ENCODE peak calls at places on chromosomes 2 and 18, in nine cellular contexts. One of them, this sample, is unnamed.

GRCh38 chr2:112256654-112257053 is 1.8 kb upstream of the ZC3H8 start:
- DNase-seq in SK-N-SH: no peak
- DNase-seq in PC-3: no peak
- DNase-seq in mammary epithelial cell: no peak
- DNase-seq in neural progenitor cell: no peak
- DNase-seq in adrenal gland: no peak
- DNase-seq in astrocyte: no peak
- DNase-seq in dorsolateral prefrontal cortex: no peak
- DNase-seq in CD4-positive, alpha-beta T cell: no peak
- DNase-seq in this sample: no peak

GRCh38 chr2:72994991-72995380 is 76.5 kb downstream of the SFXN5 start:
- DNase-seq in dorsolateral prefrontal cortex: no peak
- DNase-seq in PC-3: no peak
- DNase-seq in mammary epithelial cell: no peak
- DNase-seq in neural progenitor cell: peak
- DNase-seq in CD4-positive, alpha-beta T cell: no peak
- DNase-seq in astrocyte: no peak
- DNase-seq in adrenal gland: no peak
- DNase-seq in SK-N-SH: no peak
- DNase-seq in this sample: no peak

GRCh38 chr2:195535911-195536522 is 121.0 kb upstream of the SLC39A10 start:
- DNase-seq in SK-N-SH: no peak
- DNase-seq in neural progenitor cell: no peak
- DNase-seq in dorsolateral prefrontal cortex: no peak
- DNase-seq in PC-3: no peak
- DNase-seq in astrocyte: no peak
- DNase-seq in adrenal gland: peak
- DNase-seq in CD4-positive, alpha-beta T cell: peak
- DNase-seq in mammary epithelial cell: no peak
- DNase-seq in this sample: peak

GRCh38 chr2:101337877-101338276 is 29.4 kb upstream of the RNF149 start:
- DNase-seq in SK-N-SH: no peak
- DNase-seq in dorsolateral prefrontal cortex: no peak
- DNase-seq in CD4-positive, alpha-beta T cell: no peak
- DNase-seq in mammary epithelial cell: no peak
- DNase-seq in adrenal gland: no peak
- DNase-seq in astrocyte: peak
- DNase-seq in PC-3: peak
- DNase-seq in neural progenitor cell: no peak
- DNase-seq in this sample: no peak

GRCh38 chr18:70128271-70128670 is 77.2 kb downstream of the RTTN start:
- DNase-seq in SK-N-SH: no peak
- DNase-seq in mammary epithelial cell: no peak
- DNase-seq in neural progenitor cell: no peak
- DNase-seq in astrocyte: no peak
- DNase-seq in dorsolateral prefrontal cortex: no peak
- DNase-seq in CD4-positive, alpha-beta T cell: no peak
- DNase-seq in PC-3: no peak
- DNase-seq in adrenal gland: no peak
- DNase-seq in this sample: no peak

GRCh38 chr2:28117104-28117596 is 226.6 kb downstream of the BABAM2 start:
- DNase-seq in neural progenitor cell: no peak
- DNase-seq in astrocyte: peak
- DNase-seq in CD4-positive, alpha-beta T cell: no peak
- DNase-seq in PC-3: no peak
- DNase-seq in SK-N-SH: no peak
- DNase-seq in adrenal gland: no peak
- DNase-seq in dorsolateral prefrontal cortex: no peak
- DNase-seq in mammary epithelial cell: no peak
- DNase-seq in this sample: no peak

GRCh38 chr2:68027959-68028358 is 34.8 kb downstream of the C1D start:
- DNase-seq in SK-N-SH: no peak
- DNase-seq in astrocyte: peak
- DNase-seq in PC-3: peak
- DNase-seq in neural progenitor cell: no peak
- DNase-seq in adrenal gland: no peak
- DNase-seq in mammary epithelial cell: peak
- DNase-seq in CD4-positive, alpha-beta T cell: no peak
- DNase-seq in dorsolateral prefrontal cortex: no peak
- DNase-seq in this sample: no peak

GRCh38 chr2:159090514-159091201 is 122.2 kb downstream of the TANC1 start:
- DNase-seq in astrocyte: peak
- DNase-seq in mammary epithelial cell: peak
- DNase-seq in CD4-positive, alpha-beta T cell: no peak
- DNase-seq in neural progenitor cell: no peak
- DNase-seq in dorsolateral prefrontal cortex: no peak
- DNase-seq in PC-3: no peak
- DNase-seq in adrenal gland: no peak
- DNase-seq in SK-N-SH: no peak
- DNase-seq in this sample: no peak

GRCh38 chr18:42330296-42330695 is 375.3 kb downstream of the PIK3C3 start:
- DNase-seq in dorsolateral prefrontal cortex: no peak
- DNase-seq in mammary epithelial cell: no peak
- DNase-seq in PC-3: no peak
- DNase-seq in SK-N-SH: no peak
- DNase-seq in neural progenitor cell: no peak
- DNase-seq in astrocyte: peak
- DNase-seq in CD4-positive, alpha-beta T cell: no peak
- DNase-seq in adrenal gland: no peak
- DNase-seq in this sample: no peak

GRCh38 chr2:109070290-109070689 is 58.7 kb upstream of the SH3RF3 start:
- DNase-seq in dorsolateral prefrontal cortex: no peak
- DNase-seq in astrocyte: no peak
- DNase-seq in PC-3: no peak
- DNase-seq in CD4-positive, alpha-beta T cell: no peak
- DNase-seq in SK-N-SH: no peak
- DNase-seq in neural progenitor cell: no peak
- DNase-seq in mammary epithelial cell: no peak
- DNase-seq in adrenal gland: no peak
- DNase-seq in this sample: no peak

GRCh38 chr2:226673314-226673723 is 126.3 kb downstream of the IRS1 start:
- DNase-seq in astrocyte: peak
- DNase-seq in dorsolateral prefrontal cortex: no peak
- DNase-seq in SK-N-SH: no peak
- DNase-seq in neural progenitor cell: no peak
- DNase-seq in mammary epithelial cell: peak
- DNase-seq in adrenal gland: peak
- DNase-seq in PC-3: peak
- DNase-seq in CD4-positive, alpha-beta T cell: no peak
- DNase-seq in this sample: no peak

GRCh38 chr2:18439716-18440115 is 120.7 kb downstream of the RDH14 start:
- DNase-seq in dorsolateral prefrontal cortex: no peak
- DNase-seq in mammary epithelial cell: no peak
- DNase-seq in CD4-positive, alpha-beta T cell: no peak
- DNase-seq in PC-3: no peak
- DNase-seq in adrenal gland: no peak
- DNase-seq in SK-N-SH: no peak
- DNase-seq in astrocyte: peak
- DNase-seq in neural progenitor cell: no peak
- DNase-seq in this sample: no peak

GRCh38 chr2:122543815-122544214 is 788.4 kb downstream of the TSN start:
- DNase-seq in SK-N-SH: no peak
- DNase-seq in mammary epithelial cell: peak
- DNase-seq in astrocyte: peak
- DNase-seq in dorsolateral prefrontal cortex: no peak
- DNase-seq in PC-3: peak
- DNase-seq in CD4-positive, alpha-beta T cell: no peak
- DNase-seq in adrenal gland: no peak
- DNase-seq in neural progenitor cell: no peak
- DNase-seq in this sample: no peak

GRCh38 chr2:222813177-222813843 is 47.5 kb upstream of the ACSL3 start:
- DNase-seq in astrocyte: no peak
- DNase-seq in SK-N-SH: no peak
- DNase-seq in CD4-positive, alpha-beta T cell: no peak
- DNase-seq in dorsolateral prefrontal cortex: peak
- DNase-seq in mammary epithelial cell: peak
- DNase-seq in neural progenitor cell: no peak
- DNase-seq in PC-3: peak
- DNase-seq in adrenal gland: no peak
- DNase-seq in this sample: no peak

DNA sequence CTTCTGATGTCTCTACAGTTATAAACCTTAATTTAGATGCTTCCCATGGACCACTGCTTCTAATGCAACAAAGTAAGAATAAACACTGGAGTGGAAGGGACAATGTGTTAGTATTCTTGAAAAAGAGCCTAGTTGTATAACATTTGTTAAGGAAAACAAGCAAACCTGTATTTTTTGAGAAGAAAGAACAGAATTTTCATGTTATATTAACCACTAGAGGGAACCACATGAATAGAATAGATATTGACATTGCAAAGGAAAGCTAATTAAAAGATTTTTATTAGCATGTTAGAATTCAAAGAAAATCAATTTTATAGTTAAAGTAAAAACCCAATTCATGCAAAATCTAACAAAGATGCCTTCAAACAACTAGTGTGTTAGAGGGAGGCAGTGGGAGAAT is 151.2 kb upstream of the BARD1 start:
- DNase-seq in dorsolateral prefrontal cortex: no peak
- DNase-seq in PC-3: peak
- DNase-seq in CD4-positive, alpha-beta T cell: no peak
- DNase-seq in adrenal gland: no peak
- DNase-seq in SK-N-SH: no peak
- DNase-seq in astrocyte: no peak
- DNase-seq in neural progenitor cell: no peak
- DNase-seq in mammary epithelial cell: peak
- DNase-seq in this sample: no peak
- TF ChIP-seq CTCF in dorsolateral prefrontal cortex: peak
- TF ChIP-seq CTCF in PC-3: peak
- TF ChIP-seq CTCF in CD4-positive, alpha-beta T cell: no peak
- TF ChIP-seq CTCF in adrenal gland: no peak
- TF ChIP-seq CTCF in SK-N-SH: peak
- TF ChIP-seq CTCF in astrocyte: peak
- TF ChIP-seq CTCF in neural progenitor cell: peak
- TF ChIP-seq CTCF in mammary epithelial cell: peak
- TF ChIP-seq CTCF in this sample: peak

DNA sequence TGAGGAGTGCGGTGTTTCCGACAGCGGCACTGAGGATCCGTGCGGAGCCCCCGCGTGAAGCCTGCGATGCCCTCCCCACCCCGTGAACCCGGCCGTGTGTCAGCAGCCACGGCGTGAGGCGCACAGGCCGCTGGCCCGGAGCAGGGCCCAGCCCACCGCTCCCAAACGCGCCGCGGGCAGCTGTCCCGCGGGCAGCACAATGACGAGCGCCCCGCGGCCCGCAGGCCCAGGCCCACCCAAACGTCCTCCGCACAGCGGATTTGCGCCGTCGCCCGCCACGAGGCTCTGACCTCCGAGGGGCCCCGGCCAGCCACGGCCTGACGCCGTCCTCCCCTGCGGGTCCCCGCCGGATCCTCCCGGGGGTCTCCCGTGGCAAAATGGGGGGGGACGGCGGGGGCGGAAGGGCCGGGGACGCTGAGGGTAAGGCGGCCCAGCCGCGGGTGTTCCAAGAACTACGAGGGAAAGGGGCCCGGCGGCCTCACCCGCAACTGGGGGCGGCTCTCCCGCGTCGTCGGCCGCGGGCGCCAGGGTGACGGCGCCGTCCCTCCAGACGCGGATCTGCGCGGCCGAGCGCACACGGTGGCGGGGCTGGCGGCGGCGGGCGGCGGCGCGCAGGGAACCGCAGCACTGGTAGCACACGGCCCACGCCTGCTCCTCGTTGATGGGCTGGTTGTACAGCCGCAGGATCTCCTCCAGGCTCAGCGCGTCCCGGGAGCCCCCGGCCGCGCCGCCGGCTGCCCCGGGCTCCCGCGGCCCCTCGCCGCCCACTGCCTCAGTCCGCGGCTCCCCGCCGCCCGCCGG is 659 bp downstream of the SPIRE1 start:
- DNase-seq in neural progenitor cell: peak
- DNase-seq in astrocyte: peak
- DNase-seq in mammary epithelial cell: peak
- DNase-seq in dorsolateral prefrontal cortex: peak
- DNase-seq in adrenal gland: peak
- DNase-seq in CD4-positive, alpha-beta T cell: no peak
- DNase-seq in PC-3: peak
- DNase-seq in SK-N-SH: peak
- DNase-seq in this sample: peak
- H3K27ac ChIP-seq in neural progenitor cell: no peak
- H3K27ac ChIP-seq in astrocyte: peak
- H3K27ac ChIP-seq in mammary epithelial cell: peak
- H3K27ac ChIP-seq in dorsolateral prefrontal cortex: peak
- H3K27ac ChIP-seq in adrenal gland: peak
- H3K27ac ChIP-seq in CD4-positive, alpha-beta T cell: no peak
- H3K27ac ChIP-seq in PC-3: peak
- H3K27ac ChIP-seq in SK-N-SH: peak
- H3K27ac ChIP-seq in this sample: peak

DNA sequence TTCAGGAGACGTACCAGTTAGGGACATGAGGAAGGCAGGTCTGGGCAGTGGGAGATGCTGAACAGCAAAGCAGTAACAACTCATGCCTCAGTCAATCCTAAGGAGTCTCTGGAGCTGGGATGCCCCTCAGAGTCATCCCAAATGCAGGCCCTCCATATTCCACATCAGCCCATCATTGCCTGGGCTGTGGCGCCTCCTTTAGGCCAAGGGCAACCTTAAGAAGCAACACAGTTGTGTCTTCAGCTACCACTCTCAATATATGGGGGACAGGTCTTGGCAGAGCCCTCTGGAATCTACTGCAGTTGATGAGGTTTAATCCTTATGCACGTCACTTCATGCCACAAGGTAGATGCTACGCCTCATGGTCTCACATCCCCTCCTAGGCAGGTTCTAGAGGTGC is 682.0 kb upstream of the RAB6C start:
- DNase-seq in neural progenitor cell: peak
- DNase-seq in PC-3: no peak
- DNase-seq in CD4-positive, alpha-beta T cell: no peak
- DNase-seq in astrocyte: no peak
- DNase-seq in SK-N-SH: no peak
- DNase-seq in dorsolateral prefrontal cortex: no peak
- DNase-seq in adrenal gland: no peak
- DNase-seq in mammary epithelial cell: no peak
- DNase-seq in this sample: no peak
- TF ChIP-seq CTCF in neural progenitor cell: peak
- TF ChIP-seq CTCF in PC-3: no peak
- TF ChIP-seq CTCF in CD4-positive, alpha-beta T cell: no peak
- TF ChIP-seq CTCF in astrocyte: no peak
- TF ChIP-seq CTCF in SK-N-SH: no peak
- TF ChIP-seq CTCF in dorsolateral prefrontal cortex: no peak
- TF ChIP-seq CTCF in adrenal gland: no peak
- TF ChIP-seq CTCF in mammary epithelial cell: peak
- TF ChIP-seq CTCF in this sample: no peak

DNA sequence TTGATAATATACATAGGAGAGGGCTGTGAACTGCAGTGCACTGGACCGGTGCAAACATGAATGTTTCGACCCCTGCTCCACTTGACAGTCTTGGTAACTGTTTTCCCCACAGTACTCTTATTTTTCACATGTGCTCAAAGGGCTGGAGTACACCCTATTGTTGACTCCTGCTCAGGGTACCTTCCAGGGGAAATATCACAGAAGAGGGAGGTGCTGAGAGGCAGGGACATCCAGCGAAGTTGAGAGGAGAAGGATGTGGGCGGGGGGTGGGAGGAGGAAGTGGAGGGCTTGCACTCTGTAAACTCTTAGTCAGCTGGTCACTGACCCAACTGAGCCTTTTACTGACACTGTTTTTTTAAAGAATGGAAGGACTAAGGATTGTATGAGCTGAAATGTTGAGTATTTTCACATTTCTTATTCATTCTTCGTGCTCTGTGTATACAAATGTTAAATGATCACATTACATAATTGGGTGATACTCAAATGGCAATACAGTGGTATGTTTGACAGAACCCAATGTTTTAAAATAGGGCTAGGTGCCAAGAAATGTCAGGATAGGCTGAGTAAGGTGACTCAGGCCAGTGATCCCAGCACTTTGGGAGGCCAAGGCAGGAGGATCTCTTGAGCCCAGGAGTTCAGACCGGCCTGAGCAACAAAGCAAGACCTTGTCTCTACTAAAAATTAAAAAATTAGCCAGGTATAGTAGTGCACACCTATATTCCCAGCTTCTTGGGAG is 10.0 kb downstream of the INPP4A start:
- DNase-seq in adrenal gland: no peak
- DNase-seq in neural progenitor cell: no peak
- DNase-seq in dorsolateral prefrontal cortex: no peak
- DNase-seq in PC-3: peak
- DNase-seq in mammary epithelial cell: no peak
- DNase-seq in CD4-positive, alpha-beta T cell: no peak
- DNase-seq in astrocyte: no peak
- DNase-seq in SK-N-SH: no peak
- DNase-seq in this sample: no peak
- H3K27ac ChIP-seq in adrenal gland: peak
- H3K27ac ChIP-seq in neural progenitor cell: no peak
- H3K27ac ChIP-seq in dorsolateral prefrontal cortex: no peak
- H3K27ac ChIP-seq in PC-3: peak
- H3K27ac ChIP-seq in mammary epithelial cell: no peak
- H3K27ac ChIP-seq in CD4-positive, alpha-beta T cell: peak
- H3K27ac ChIP-seq in astrocyte: no peak
- H3K27ac ChIP-seq in SK-N-SH: peak
- H3K27ac ChIP-seq in this sample: peak

This sample was measured in heart right ventricle.